ENCODE peak calls at places on chromosomes 13 and 19, in four cellular contexts. One of them, this sample, is unnamed. For H3K4me1, the result is how much of the 10 kb centered on the place peaks cover.

GRCh38 chr19:12521996-12522395 is 29.3 kb downstream of the ZNF564 start:
- DNase-seq in keratinocyte: no peak
- DNase-seq in neuronal stem cell: no peak
- DNase-seq in heart left ventricle: no peak
- DNase-seq in this sample: no peak

GRCh38 chr19:1130801-1131717 is 27.3 kb downstream of the GPX4 start:
- DNase-seq in keratinocyte: no peak
- DNase-seq in heart left ventricle: no peak
- DNase-seq in neuronal stem cell: no peak
- DNase-seq in this sample: peak

GRCh38 chr13:48304132-48304876 is 753 bp downstream of the RB1 start:
- DNase-seq in heart left ventricle: peak
- DNase-seq in neuronal stem cell: peak
- DNase-seq in keratinocyte: no peak
- DNase-seq in this sample: peak

GRCh38 chr19:45495178-45495577 is 1.7 kb downstream of the RTN2 start:
- DNase-seq in keratinocyte: no peak
- DNase-seq in neuronal stem cell: no peak
- DNase-seq in heart left ventricle: no peak
- DNase-seq in this sample: no peak

GRCh38 chr19:47781590-47782318 is 3.3 kb downstream of the SELENOW start:
- DNase-seq in keratinocyte: no peak
- DNase-seq in neuronal stem cell: no peak
- DNase-seq in heart left ventricle: peak
- DNase-seq in this sample: no peak

GRCh38 chr13:106484755-106485193 is 50.7 kb downstream of the EFNB2 start:
- DNase-seq in heart left ventricle: no peak
- DNase-seq in keratinocyte: no peak
- DNase-seq in neuronal stem cell: no peak
- DNase-seq in this sample: peak

GRCh38 chr19:17972230-17972629 is 5.3 kb downstream of the KCNN1 start:
- DNase-seq in heart left ventricle: no peak
- DNase-seq in keratinocyte: no peak
- DNase-seq in neuronal stem cell: no peak
- DNase-seq in this sample: no peak

GRCh38 chr19:16315825-16316505 is 8.7 kb upstream of the KLF2 start:
- DNase-seq in keratinocyte: no peak
- DNase-seq in heart left ventricle: peak
- DNase-seq in neuronal stem cell: no peak
- DNase-seq in this sample: peak

GRCh38 chr19:41671481-41671880 is 16.6 kb downstream of the CEACAM7 start:
- DNase-seq in keratinocyte: no peak
- DNase-seq in heart left ventricle: no peak
- DNase-seq in neuronal stem cell: no peak
- DNase-seq in this sample: no peak

GRCh38 chr19:13077233-13077632 is 25.4 kb downstream of the LYL1 start:
- DNase-seq in keratinocyte: no peak
- DNase-seq in neuronal stem cell: no peak
- DNase-seq in heart left ventricle: no peak
- DNase-seq in this sample: no peak

GRCh38 chr13:110363009-110363408 is 55.9 kb downstream of the COL4A2 start:
- DNase-seq in heart left ventricle: no peak
- DNase-seq in keratinocyte: no peak
- DNase-seq in neuronal stem cell: no peak
- DNase-seq in this sample: no peak

GRCh38 chr19:40326201-40326600 is 22.0 kb downstream of the C19orf47 start:
- DNase-seq in neuronal stem cell: no peak
- DNase-seq in keratinocyte: no peak
- DNase-seq in heart left ventricle: no peak
- DNase-seq in this sample: no peak

GRCh38 chr13:44237276-44237767 is 136.3 kb upstream of the SERP2 start:
- DNase-seq in keratinocyte: no peak
- DNase-seq in heart left ventricle: peak
- DNase-seq in neuronal stem cell: no peak
- DNase-seq in this sample: peak

GRCh38 chr13:70630247-70630646 is 522.0 kb upstream of the KLHL1 start:
- DNase-seq in keratinocyte: no peak
- DNase-seq in heart left ventricle: no peak
- DNase-seq in neuronal stem cell: no peak
- DNase-seq in this sample: no peak

GRCh38 chr19:19458110-19458816 is 52.8 kb downstream of the GATAD2A start:
- DNase-seq in keratinocyte: no peak
- DNase-seq in neuronal stem cell: no peak
- DNase-seq in heart left ventricle: no peak
- DNase-seq in this sample: no peak

GRCh38 chr19:13986348-13986904 is 19.7 kb downstream of the RFX1 start:
- DNase-seq in keratinocyte: no peak
- DNase-seq in heart left ventricle: peak
- DNase-seq in neuronal stem cell: no peak
- DNase-seq in this sample: no peak

GRCh38 chr19:6723738-6724137 is 3.3 kb upstream of the C3 start:
- DNase-seq in neuronal stem cell: no peak
- DNase-seq in keratinocyte: no peak
- DNase-seq in heart left ventricle: no peak
- DNase-seq in this sample: no peak

GRCh38 chr19:531753-532571 is at the start of gene CDC34:
- DNase-seq in keratinocyte: no peak
- DNase-seq in neuronal stem cell: no peak
- DNase-seq in heart left ventricle: no peak
- DNase-seq in this sample: no peak

GRCh38 chr19:50359432-50359818 is 6.0 kb downstream of the NAPSA start:
- DNase-seq in heart left ventricle: no peak
- DNase-seq in keratinocyte: no peak
- DNase-seq in neuronal stem cell: no peak
- DNase-seq in this sample: no peak
- H3K4me1 ChIP-seq in heart left ventricle: under half
- H3K4me1 ChIP-seq in keratinocyte: under half
- H3K4me1 ChIP-seq in neuronal stem cell: under half
- H3K4me1 ChIP-seq in this sample: under half

GRCh38 chr13:21074601-21075302 is 13.4 kb upstream of the LATS2 start:
- DNase-seq in keratinocyte: no peak
- DNase-seq in neuronal stem cell: no peak
- DNase-seq in heart left ventricle: peak
- DNase-seq in this sample: peak
- H3K4me3 ChIP-seq in keratinocyte: no peak
- H3K4me3 ChIP-seq in neuronal stem cell: no peak
- H3K4me3 ChIP-seq in heart left ventricle: no peak
- H3K4me3 ChIP-seq in this sample: no peak

GRCh38 chr13:33863390-33863789 is 45.4 kb downstream of the RFC3 start:
- DNase-seq in neuronal stem cell: no peak
- DNase-seq in heart left ventricle: no peak
- DNase-seq in keratinocyte: no peak
- DNase-seq in this sample: no peak

GRCh38 chr13:33869005-33869404 is 51.1 kb downstream of the RFC3 start:
- DNase-seq in keratinocyte: no peak
- DNase-seq in heart left ventricle: no peak
- DNase-seq in neuronal stem cell: no peak
- DNase-seq in this sample: no peak

GRCh38 chr13:33868343-33868994 is 50.5 kb downstream of the RFC3 start:
- DNase-seq in heart left ventricle: no peak
- DNase-seq in neuronal stem cell: no peak
- DNase-seq in keratinocyte: no peak
- DNase-seq in this sample: no peak

GRCh38 chr13:33867472-33867871 is 49.5 kb downstream of the RFC3 start:
- DNase-seq in heart left ventricle: no peak
- DNase-seq in neuronal stem cell: no peak
- DNase-seq in keratinocyte: no peak
- DNase-seq in this sample: no peak

DNA sequence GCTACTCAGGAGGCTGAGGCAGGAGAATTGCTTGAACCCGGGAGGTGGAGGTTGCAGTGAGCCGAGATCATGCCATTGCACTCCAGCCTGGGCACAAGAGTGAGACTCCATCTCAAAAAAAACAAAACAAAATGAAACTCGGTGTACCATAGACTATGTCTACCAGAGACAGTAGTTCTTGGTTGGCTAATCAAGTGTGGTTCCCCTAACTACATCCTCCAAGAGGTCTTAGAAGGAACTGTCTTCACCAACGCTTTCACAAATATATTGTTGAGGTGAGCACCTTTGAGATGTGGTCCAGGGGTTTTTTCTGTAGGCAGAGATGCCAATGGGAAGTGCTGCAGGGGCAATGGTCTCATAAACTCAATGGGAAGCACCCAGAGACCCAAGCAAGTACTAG is 48.0 kb downstream of the RFC3 start:
- DNase-seq in neuronal stem cell: no peak
- DNase-seq in keratinocyte: no peak
- DNase-seq in heart left ventricle: no peak
- DNase-seq in this sample: no peak
- H3K4me1 ChIP-seq in neuronal stem cell: under half
- H3K4me1 ChIP-seq in keratinocyte: under half
- H3K4me1 ChIP-seq in heart left ventricle: under half
- H3K4me1 ChIP-seq in this sample: under half

DNA sequence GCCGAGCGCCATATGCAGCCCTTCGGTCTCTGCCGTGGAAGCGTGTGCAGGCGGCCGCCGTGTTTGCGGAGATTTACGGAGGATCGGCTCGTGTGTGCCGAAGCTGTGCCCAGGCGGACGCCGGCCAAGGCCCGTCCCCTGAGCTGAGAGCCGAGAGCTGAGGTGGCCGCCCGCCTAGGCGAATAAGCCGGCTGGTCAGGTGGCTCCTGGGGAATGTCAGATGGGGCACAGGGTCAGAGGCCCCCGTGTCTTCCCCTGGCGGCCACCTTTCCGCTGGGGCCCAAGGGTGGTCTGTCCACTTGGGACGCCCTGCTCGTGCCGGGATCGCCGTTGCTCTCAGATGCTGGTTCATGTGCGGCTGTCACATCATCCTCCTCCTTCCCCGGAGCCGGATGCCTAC is 78.8 kb downstream of the ZNF536 start:
- DNase-seq in heart left ventricle: no peak
- DNase-seq in neuronal stem cell: no peak
- DNase-seq in keratinocyte: no peak
- DNase-seq in this sample: no peak
- H3K4me3 ChIP-seq in heart left ventricle: no peak
- H3K4me3 ChIP-seq in neuronal stem cell: no peak
- H3K4me3 ChIP-seq in keratinocyte: no peak
- H3K4me3 ChIP-seq in this sample: no peak

GRCh38 chr13:27262546-27262945 is 8.1 kb upstream of the RASL11A start:
- DNase-seq in neuronal stem cell: no peak
- DNase-seq in heart left ventricle: no peak
- DNase-seq in keratinocyte: no peak
- DNase-seq in this sample: no peak
- H3K4me1 ChIP-seq in neuronal stem cell: under half
- H3K4me1 ChIP-seq in heart left ventricle: under half
- H3K4me1 ChIP-seq in keratinocyte: under half
- H3K4me1 ChIP-seq in this sample: under half